ENCODE peak calls at places on chromosomes 12 and 14, in five cellular contexts. One of them, this sample, is unnamed.

GRCh38 chr14:45939572-45939971 is 686.6 kb upstream of the MIS18BP1 start:
- DNase-seq in left lung: no peak
- DNase-seq in CD4-positive, CD25-positive, alpha-beta regulatory T cell: no peak
- DNase-seq in effector memory CD4-positive, alpha-beta T cell: no peak
- DNase-seq in CD8-positive, alpha-beta memory T cell: no peak
- DNase-seq in this sample: no peak

GRCh38 chr12:124564232-124564958 is 3.0 kb downstream of the NCOR2 start:
- DNase-seq in left lung: no peak
- DNase-seq in CD4-positive, CD25-positive, alpha-beta regulatory T cell: no peak
- DNase-seq in effector memory CD4-positive, alpha-beta T cell: no peak
- DNase-seq in CD8-positive, alpha-beta memory T cell: no peak
- DNase-seq in this sample: no peak

GRCh38 chr12:127083028-127083949 is 1183.7 kb upstream of the TMEM132C start:
- DNase-seq in left lung: no peak
- DNase-seq in CD4-positive, CD25-positive, alpha-beta regulatory T cell: peak; percentile 77
- DNase-seq in effector memory CD4-positive, alpha-beta T cell: no peak
- DNase-seq in CD8-positive, alpha-beta memory T cell: no peak
- DNase-seq in this sample: no peak

GRCh38 chr12:79681008-79681590 is 9.7 kb downstream of the PAWR start:
- DNase-seq in left lung: no peak
- DNase-seq in CD4-positive, CD25-positive, alpha-beta regulatory T cell: no peak
- DNase-seq in effector memory CD4-positive, alpha-beta T cell: no peak
- DNase-seq in CD8-positive, alpha-beta memory T cell: no peak
- DNase-seq in this sample: no peak

GRCh38 chr14:54312166-54312801 is 84.5 kb upstream of the CDKN3 start:
- DNase-seq in left lung: no peak
- DNase-seq in CD4-positive, CD25-positive, alpha-beta regulatory T cell: no peak
- DNase-seq in effector memory CD4-positive, alpha-beta T cell: no peak
- DNase-seq in CD8-positive, alpha-beta memory T cell: no peak
- DNase-seq in this sample: no peak

GRCh38 chr12:1056390-1056789 is 65.4 kb downstream of the ERC1 start:
- DNase-seq in left lung: no peak
- DNase-seq in CD4-positive, CD25-positive, alpha-beta regulatory T cell: no peak
- DNase-seq in effector memory CD4-positive, alpha-beta T cell: no peak
- DNase-seq in CD8-positive, alpha-beta memory T cell: no peak
- DNase-seq in this sample: peak; percentile 35

GRCh38 chr14:100386121-100386520 is 63.0 kb downstream of the SLC25A47 start:
- DNase-seq in left lung: no peak
- DNase-seq in CD4-positive, CD25-positive, alpha-beta regulatory T cell: no peak
- DNase-seq in effector memory CD4-positive, alpha-beta T cell: no peak
- DNase-seq in CD8-positive, alpha-beta memory T cell: no peak
- DNase-seq in this sample: no peak

GRCh38 chr14:90602088-90602687 is 205.4 kb downstream of the CALM1 start:
- DNase-seq in left lung: no peak
- DNase-seq in CD4-positive, CD25-positive, alpha-beta regulatory T cell: no peak
- DNase-seq in effector memory CD4-positive, alpha-beta T cell: no peak
- DNase-seq in CD8-positive, alpha-beta memory T cell: no peak
- DNase-seq in this sample: no peak

GRCh38 chr12:78951746-78952532 is 87.4 kb downstream of the SYT1 start:
- DNase-seq in left lung: no peak
- DNase-seq in CD4-positive, CD25-positive, alpha-beta regulatory T cell: no peak
- DNase-seq in effector memory CD4-positive, alpha-beta T cell: no peak
- DNase-seq in CD8-positive, alpha-beta memory T cell: no peak
- DNase-seq in this sample: no peak

GRCh38 chr14:102668291-102668873 is 75.9 kb downstream of the RCOR1 start:
- DNase-seq in left lung: no peak
- DNase-seq in CD4-positive, CD25-positive, alpha-beta regulatory T cell: no peak
- DNase-seq in effector memory CD4-positive, alpha-beta T cell: no peak
- DNase-seq in CD8-positive, alpha-beta memory T cell: no peak
- DNase-seq in this sample: no peak

GRCh38 chr14:64891839-64892375 is 12.2 kb upstream of the SPTB start:
- DNase-seq in left lung: no peak
- DNase-seq in CD4-positive, CD25-positive, alpha-beta regulatory T cell: peak; percentile 78
- DNase-seq in effector memory CD4-positive, alpha-beta T cell: peak; percentile 28
- DNase-seq in CD8-positive, alpha-beta memory T cell: no peak
- DNase-seq in this sample: no peak

GRCh38 chr12:105834496-105834895 is 304.3 kb downstream of the NUAK1 start:
- DNase-seq in left lung: no peak
- DNase-seq in CD4-positive, CD25-positive, alpha-beta regulatory T cell: no peak
- DNase-seq in effector memory CD4-positive, alpha-beta T cell: no peak
- DNase-seq in CD8-positive, alpha-beta memory T cell: no peak
- DNase-seq in this sample: no peak

GRCh38 chr12:90102957-90103652 is 394.5 kb upstream of the ATP2B1 start:
- DNase-seq in left lung: no peak
- DNase-seq in CD4-positive, CD25-positive, alpha-beta regulatory T cell: peak; percentile 49
- DNase-seq in effector memory CD4-positive, alpha-beta T cell: peak; percentile 2
- DNase-seq in CD8-positive, alpha-beta memory T cell: no peak
- DNase-seq in this sample: peak; percentile 13

GRCh38 chr12:30661210-30661609 is 34.5 kb downstream of the IPO8 start:
- DNase-seq in left lung: no peak
- DNase-seq in CD4-positive, CD25-positive, alpha-beta regulatory T cell: no peak
- DNase-seq in effector memory CD4-positive, alpha-beta T cell: no peak
- DNase-seq in CD8-positive, alpha-beta memory T cell: no peak
- DNase-seq in this sample: no peak

GRCh38 chr12:19015285-19015684 is 114.2 kb upstream of the PLEKHA5 start:
- DNase-seq in left lung: no peak
- DNase-seq in CD4-positive, CD25-positive, alpha-beta regulatory T cell: no peak
- DNase-seq in effector memory CD4-positive, alpha-beta T cell: no peak
- DNase-seq in CD8-positive, alpha-beta memory T cell: no peak
- DNase-seq in this sample: no peak

GRCh38 chr14:93263416-93263815 is 56.4 kb downstream of the UBR7 start:
- DNase-seq in left lung: no peak
- DNase-seq in CD4-positive, CD25-positive, alpha-beta regulatory T cell: no peak
- DNase-seq in effector memory CD4-positive, alpha-beta T cell: no peak
- DNase-seq in CD8-positive, alpha-beta memory T cell: no peak
- DNase-seq in this sample: no peak

GRCh38 chr12:774051-774614 is 21.8 kb downstream of the WNK1 start:
- DNase-seq in left lung: no peak
- DNase-seq in CD4-positive, CD25-positive, alpha-beta regulatory T cell: no peak
- DNase-seq in effector memory CD4-positive, alpha-beta T cell: no peak
- DNase-seq in CD8-positive, alpha-beta memory T cell: no peak
- DNase-seq in this sample: no peak

GRCh38 chr12:3218846-3219632 is 141.9 kb downstream of the TSPAN9 start:
- DNase-seq in left lung: no peak
- DNase-seq in CD4-positive, CD25-positive, alpha-beta regulatory T cell: no peak
- DNase-seq in effector memory CD4-positive, alpha-beta T cell: no peak
- DNase-seq in CD8-positive, alpha-beta memory T cell: no peak
- DNase-seq in this sample: no peak

GRCh38 chr12:24560867-24561266 is 388.0 kb downstream of the BCAT1 start:
- DNase-seq in left lung: no peak
- DNase-seq in CD4-positive, CD25-positive, alpha-beta regulatory T cell: no peak
- DNase-seq in effector memory CD4-positive, alpha-beta T cell: no peak
- DNase-seq in CD8-positive, alpha-beta memory T cell: no peak
- DNase-seq in this sample: no peak

GRCh38 chr14:22836301-22837058 is at the start of gene MMP14:
- DNase-seq in left lung: peak; percentile 77
- DNase-seq in CD4-positive, CD25-positive, alpha-beta regulatory T cell: no peak
- DNase-seq in effector memory CD4-positive, alpha-beta T cell: no peak
- DNase-seq in CD8-positive, alpha-beta memory T cell: no peak
- DNase-seq in this sample: no peak

GRCh38 chr12:2451025-2451424 is 343.7 kb upstream of the FKBP4 start:
- DNase-seq in left lung: no peak
- DNase-seq in CD4-positive, CD25-positive, alpha-beta regulatory T cell: no peak
- DNase-seq in effector memory CD4-positive, alpha-beta T cell: no peak
- DNase-seq in CD8-positive, alpha-beta memory T cell: no peak
- DNase-seq in this sample: no peak

GRCh38 chr14:97266653-97267052 is 469.5 kb downstream of the VRK1 start:
- DNase-seq in left lung: no peak
- DNase-seq in CD4-positive, CD25-positive, alpha-beta regulatory T cell: no peak
- DNase-seq in effector memory CD4-positive, alpha-beta T cell: no peak
- DNase-seq in CD8-positive, alpha-beta memory T cell: no peak
- DNase-seq in this sample: peak; percentile 13

GRCh38 chr12:48969847-48970701 is 1.5 kb downstream of the WNT10B start:
- DNase-seq in left lung: no peak
- DNase-seq in CD4-positive, CD25-positive, alpha-beta regulatory T cell: peak; percentile 30
- DNase-seq in effector memory CD4-positive, alpha-beta T cell: peak; percentile 35
- DNase-seq in CD8-positive, alpha-beta memory T cell: no peak
- DNase-seq in this sample: no peak

GRCh38 chr14:59631237-59631636 is 54.6 kb upstream of the CCDC175 start:
- DNase-seq in left lung: no peak
- DNase-seq in CD4-positive, CD25-positive, alpha-beta regulatory T cell: no peak
- DNase-seq in effector memory CD4-positive, alpha-beta T cell: no peak
- DNase-seq in CD8-positive, alpha-beta memory T cell: no peak
- DNase-seq in this sample: no peak

GRCh38 chr12:108764540-108765288 is 33.4 kb upstream of the CORO1C start:
- DNase-seq in left lung: no peak
- DNase-seq in CD4-positive, CD25-positive, alpha-beta regulatory T cell: no peak
- DNase-seq in effector memory CD4-positive, alpha-beta T cell: no peak
- DNase-seq in CD8-positive, alpha-beta memory T cell: no peak
- DNase-seq in this sample: no peak

GRCh38 chr12:6231359-6232268 is 31.4 kb downstream of the CD9 start:
- DNase-seq in left lung: no peak
- DNase-seq in CD4-positive, CD25-positive, alpha-beta regulatory T cell: no peak
- DNase-seq in effector memory CD4-positive, alpha-beta T cell: no peak
- DNase-seq in CD8-positive, alpha-beta memory T cell: no peak
- DNase-seq in this sample: no peak

GRCh38 chr12:46154221-46154975 is 114.4 kb downstream of the SLC38A1 start:
- DNase-seq in left lung: no peak
- DNase-seq in CD4-positive, CD25-positive, alpha-beta regulatory T cell: no peak
- DNase-seq in effector memory CD4-positive, alpha-beta T cell: no peak
- DNase-seq in CD8-positive, alpha-beta memory T cell: no peak
- DNase-seq in this sample: no peak

GRCh38 chr12:112121780-112122565 is 3.4 kb upstream of the TRAFD1 start:
- DNase-seq in left lung: peak; percentile 83
- DNase-seq in CD4-positive, CD25-positive, alpha-beta regulatory T cell: no peak
- DNase-seq in effector memory CD4-positive, alpha-beta T cell: no peak
- DNase-seq in CD8-positive, alpha-beta memory T cell: no peak
- DNase-seq in this sample: no peak

GRCh38 chr12:92561543-92561899 is 141.3 kb upstream of the PLEKHG7 start:
- DNase-seq in left lung: peak; percentile 50
- DNase-seq in CD4-positive, CD25-positive, alpha-beta regulatory T cell: no peak
- DNase-seq in effector memory CD4-positive, alpha-beta T cell: no peak
- DNase-seq in CD8-positive, alpha-beta memory T cell: no peak
- DNase-seq in this sample: no peak

GRCh38 chr12:119770146-119770545 is 102.2 kb downstream of the PRKAB1 start:
- DNase-seq in left lung: no peak
- DNase-seq in CD4-positive, CD25-positive, alpha-beta regulatory T cell: no peak
- DNase-seq in effector memory CD4-positive, alpha-beta T cell: no peak
- DNase-seq in CD8-positive, alpha-beta memory T cell: no peak
- DNase-seq in this sample: no peak

GRCh38 chr12:119772431-119772830 is 104.5 kb downstream of the PRKAB1 start:
- DNase-seq in left lung: no peak
- DNase-seq in CD4-positive, CD25-positive, alpha-beta regulatory T cell: no peak
- DNase-seq in effector memory CD4-positive, alpha-beta T cell: no peak
- DNase-seq in CD8-positive, alpha-beta memory T cell: no peak
- DNase-seq in this sample: no peak

GRCh38 chr12:119780786-119781434 is 96.2 kb downstream of the CIT start:
- DNase-seq in left lung: no peak
- DNase-seq in CD4-positive, CD25-positive, alpha-beta regulatory T cell: no peak
- DNase-seq in effector memory CD4-positive, alpha-beta T cell: no peak
- DNase-seq in CD8-positive, alpha-beta memory T cell: no peak
- DNase-seq in this sample: peak; percentile 25

GRCh38 chr12:119775246-119775895 is 101.7 kb downstream of the CIT start:
- DNase-seq in left lung: no peak
- DNase-seq in CD4-positive, CD25-positive, alpha-beta regulatory T cell: no peak
- DNase-seq in effector memory CD4-positive, alpha-beta T cell: no peak
- DNase-seq in CD8-positive, alpha-beta memory T cell: no peak
- DNase-seq in this sample: no peak
- H3K36me3 ChIP-seq in left lung: peaks cover 25% of the 10 kb centered on the region
- H3K36me3 ChIP-seq in CD4-positive, CD25-positive, alpha-beta regulatory T cell: peaks cover 3% of the 10 kb centered on the region
- H3K36me3 ChIP-seq in effector memory CD4-positive, alpha-beta T cell: no peaks in the 10 kb centered on the region
- H3K36me3 ChIP-seq in CD8-positive, alpha-beta memory T cell: no peaks in the 10 kb centered on the region
- H3K36me3 ChIP-seq in this sample: peaks cover 4% of the 10 kb centered on the region

DNA sequence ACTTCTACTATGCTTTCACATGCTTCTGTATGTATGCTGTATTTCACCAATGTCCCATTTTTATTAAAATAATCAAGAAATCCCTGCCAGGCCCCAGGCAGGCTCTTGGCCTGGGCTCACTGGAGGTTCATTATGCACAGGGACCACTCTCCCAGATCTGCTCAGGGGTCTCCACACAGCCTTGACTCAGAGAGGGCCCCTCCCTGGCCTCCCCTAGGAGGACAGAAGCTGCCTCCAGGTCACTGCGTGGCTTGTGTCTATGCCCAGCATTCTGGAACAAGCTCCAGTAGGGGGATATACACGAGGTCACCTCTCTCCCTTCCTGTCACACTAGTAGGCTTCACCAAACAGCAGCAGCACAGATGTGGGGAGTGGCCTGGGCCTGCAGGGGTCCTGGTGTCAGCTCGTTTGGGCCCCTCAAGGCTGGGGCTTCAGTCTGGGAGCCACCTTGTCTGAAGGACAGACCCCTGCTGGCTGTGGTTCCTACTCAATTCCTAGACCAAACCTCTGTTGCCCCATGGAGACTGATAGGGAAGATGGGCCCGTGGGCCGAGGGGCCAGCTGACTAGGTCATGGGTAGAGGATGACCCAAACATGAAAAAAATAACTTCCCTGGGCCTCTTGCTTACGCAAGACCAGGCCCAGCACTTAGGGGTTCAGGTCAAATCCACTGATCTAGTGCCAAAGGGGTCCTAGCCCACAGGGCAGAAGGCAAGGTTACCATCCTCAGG is 37.6 kb downstream of the ANAPC7 start:
- DNase-seq in left lung: no peak
- DNase-seq in CD4-positive, CD25-positive, alpha-beta regulatory T cell: no peak
- DNase-seq in effector memory CD4-positive, alpha-beta T cell: no peak
- DNase-seq in CD8-positive, alpha-beta memory T cell: no peak
- DNase-seq in this sample: no peak
- H3K27ac ChIP-seq in left lung: no peak overlapping the region
- H3K27ac ChIP-seq in CD4-positive, CD25-positive, alpha-beta regulatory T cell: no peak overlapping the region
- H3K27ac ChIP-seq in effector memory CD4-positive, alpha-beta T cell: no peak overlapping the region
- H3K27ac ChIP-seq in CD8-positive, alpha-beta memory T cell: no peak overlapping the region
- H3K27ac ChIP-seq in this sample: no peak overlapping the region

DNA sequence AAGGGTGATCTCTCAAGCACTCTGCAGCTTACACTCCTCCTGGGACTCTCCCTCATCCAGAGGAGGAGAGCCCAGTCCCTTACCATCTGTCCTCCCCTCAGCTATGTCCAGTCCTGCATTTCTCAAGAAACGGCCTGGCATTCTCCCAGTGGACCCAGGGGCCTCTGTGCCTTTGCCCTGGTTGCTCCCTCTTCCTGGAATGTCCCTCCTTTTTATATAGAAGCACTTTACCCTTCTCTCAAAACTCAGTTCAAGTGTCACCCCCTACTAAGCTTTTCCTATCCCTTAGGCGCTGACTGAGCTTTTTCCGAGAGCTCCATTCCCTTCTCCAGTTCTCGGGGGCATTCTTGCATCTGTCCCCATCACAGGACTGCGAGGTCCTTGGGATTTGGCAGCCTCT is 8.9 kb upstream of the GLRX5 start:
- DNase-seq in left lung: no peak
- DNase-seq in CD4-positive, CD25-positive, alpha-beta regulatory T cell: no peak
- DNase-seq in effector memory CD4-positive, alpha-beta T cell: no peak
- DNase-seq in CD8-positive, alpha-beta memory T cell: no peak
- DNase-seq in this sample: no peak
- H3K4me1 ChIP-seq in left lung: peaks cover 80% of the 10 kb centered on the region
- H3K4me1 ChIP-seq in CD4-positive, CD25-positive, alpha-beta regulatory T cell: peaks cover 59% of the 10 kb centered on the region
- H3K4me1 ChIP-seq in effector memory CD4-positive, alpha-beta T cell: peaks cover 42% of the 10 kb centered on the region
- H3K4me1 ChIP-seq in CD8-positive, alpha-beta memory T cell: peaks cover 54% of the 10 kb centered on the region
- H3K4me1 ChIP-seq in this sample: no peaks in the 10 kb centered on the region

DNA sequence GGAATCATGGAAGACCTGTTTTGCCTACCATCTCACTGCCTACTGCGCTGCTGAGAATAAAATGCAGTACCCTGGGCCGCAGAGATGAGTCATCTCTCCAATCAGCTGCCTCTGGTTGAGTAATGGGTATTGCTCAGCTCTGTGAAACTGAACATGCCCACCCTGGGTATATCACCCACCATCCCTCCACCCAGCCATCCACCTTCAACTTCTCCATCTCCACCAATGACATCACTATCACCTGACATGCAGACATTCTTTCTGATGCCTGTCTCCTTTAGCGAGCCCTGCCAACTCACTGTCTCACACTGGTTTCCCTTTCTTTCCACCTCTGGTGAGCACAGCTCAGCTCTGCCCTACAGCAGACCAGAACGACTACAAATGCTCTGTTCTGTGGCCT is 33.6 kb downstream of the E2F7 start:
- DNase-seq in left lung: no peak
- DNase-seq in CD4-positive, CD25-positive, alpha-beta regulatory T cell: peak; percentile 10
- DNase-seq in effector memory CD4-positive, alpha-beta T cell: no peak
- DNase-seq in CD8-positive, alpha-beta memory T cell: no peak
- DNase-seq in this sample: no peak
- H3K36me3 ChIP-seq in left lung: peaks cover 17% of the 10 kb centered on the region
- H3K36me3 ChIP-seq in CD4-positive, CD25-positive, alpha-beta regulatory T cell: no peaks in the 10 kb centered on the region
- H3K36me3 ChIP-seq in effector memory CD4-positive, alpha-beta T cell: no peaks in the 10 kb centered on the region
- H3K36me3 ChIP-seq in CD8-positive, alpha-beta memory T cell: no peaks in the 10 kb centered on the region
- H3K36me3 ChIP-seq in this sample: peaks cover 25% of the 10 kb centered on the region